ENCODE peak calls at places on chromosomes 16 and 17, in six cellular contexts. One of them, this sample, is unnamed. For H4K20me1, the result is how much of the 10 kb centered on the place peaks cover.

GRCh38 chr16:73483934-73484712 is 436.2 kb upstream of the ZFHX3 start:
- DNase-seq in HCT116: no peak
- DNase-seq in neural progenitor cell: no peak
- DNase-seq in fibroblast of lung: no peak
- DNase-seq in mammary epithelial cell: no peak
- DNase-seq in K562: no peak
- DNase-seq in this sample: peak

GRCh38 chr16:90072442-90073105 is 4.6 kb downstream of the PRDM7 start:
- DNase-seq in HCT116: no peak
- DNase-seq in neural progenitor cell: no peak
- DNase-seq in fibroblast of lung: no peak
- DNase-seq in mammary epithelial cell: no peak
- DNase-seq in K562: no peak
- DNase-seq in this sample: no peak

GRCh38 chr17:48630009-48630924 is 4.1 kb upstream of the HOXB9 start:
- DNase-seq in HCT116: no peak
- DNase-seq in neural progenitor cell: no peak
- DNase-seq in fibroblast of lung: no peak
- DNase-seq in mammary epithelial cell: no peak
- DNase-seq in K562: no peak
- DNase-seq in this sample: no peak

GRCh38 chr16:86631441-86631840 is 53.1 kb downstream of the FOXL1 start:
- DNase-seq in HCT116: no peak
- DNase-seq in neural progenitor cell: no peak
- DNase-seq in fibroblast of lung: no peak
- DNase-seq in mammary epithelial cell: peak
- DNase-seq in K562: no peak
- DNase-seq in this sample: no peak

GRCh38 chr16:18999045-18999393 is 15.3 kb downstream of the TMC7 start:
- DNase-seq in HCT116: no peak
- DNase-seq in neural progenitor cell: no peak
- DNase-seq in fibroblast of lung: no peak
- DNase-seq in mammary epithelial cell: no peak
- DNase-seq in K562: no peak
- DNase-seq in this sample: no peak

GRCh38 chr17:40086150-40087044 is 14.0 kb downstream of the NR1D1 start:
- DNase-seq in HCT116: no peak
- DNase-seq in neural progenitor cell: peak
- DNase-seq in fibroblast of lung: peak
- DNase-seq in mammary epithelial cell: no peak
- DNase-seq in K562: peak
- DNase-seq in this sample: peak

GRCh38 chr17:50460831-50461526 is 7.7 kb downstream of the CHAD start:
- DNase-seq in HCT116: no peak
- DNase-seq in neural progenitor cell: no peak
- DNase-seq in fibroblast of lung: no peak
- DNase-seq in mammary epithelial cell: no peak
- DNase-seq in K562: no peak
- DNase-seq in this sample: no peak

GRCh38 chr16:85303354-85303883 is 191.1 kb upstream of the CIBAR2 start:
- DNase-seq in HCT116: peak
- DNase-seq in neural progenitor cell: peak
- DNase-seq in fibroblast of lung: no peak
- DNase-seq in mammary epithelial cell: peak
- DNase-seq in K562: peak
- DNase-seq in this sample: peak

GRCh38 chr17:43832976-43833829 is at the start of gene MPP3:
- DNase-seq in HCT116: no peak
- DNase-seq in neural progenitor cell: peak
- DNase-seq in fibroblast of lung: peak
- DNase-seq in mammary epithelial cell: peak
- DNase-seq in K562: peak
- DNase-seq in this sample: peak

GRCh38 chr17:78249836-78250806 is 18.7 kb downstream of the TMEM235 start:
- DNase-seq in HCT116: no peak
- DNase-seq in neural progenitor cell: no peak
- DNase-seq in fibroblast of lung: no peak
- DNase-seq in mammary epithelial cell: no peak
- DNase-seq in K562: no peak
- DNase-seq in this sample: no peak

GRCh38 chr17:78252111-78252634 is 20.7 kb downstream of the TMEM235 start:
- DNase-seq in HCT116: no peak
- DNase-seq in neural progenitor cell: no peak
- DNase-seq in fibroblast of lung: no peak
- DNase-seq in mammary epithelial cell: no peak
- DNase-seq in K562: no peak
- DNase-seq in this sample: no peak

GRCh38 chr17:78251773-78252103 is 20.3 kb downstream of the TMEM235 start:
- DNase-seq in HCT116: no peak
- DNase-seq in neural progenitor cell: no peak
- DNase-seq in fibroblast of lung: no peak
- DNase-seq in mammary epithelial cell: no peak
- DNase-seq in K562: no peak
- DNase-seq in this sample: no peak

GRCh38 chr17:78252701-78253635 is 21.5 kb downstream of the TMEM235 start:
- DNase-seq in HCT116: no peak
- DNase-seq in neural progenitor cell: no peak
- DNase-seq in fibroblast of lung: no peak
- DNase-seq in mammary epithelial cell: no peak
- DNase-seq in K562: no peak
- DNase-seq in this sample: no peak

DNA sequence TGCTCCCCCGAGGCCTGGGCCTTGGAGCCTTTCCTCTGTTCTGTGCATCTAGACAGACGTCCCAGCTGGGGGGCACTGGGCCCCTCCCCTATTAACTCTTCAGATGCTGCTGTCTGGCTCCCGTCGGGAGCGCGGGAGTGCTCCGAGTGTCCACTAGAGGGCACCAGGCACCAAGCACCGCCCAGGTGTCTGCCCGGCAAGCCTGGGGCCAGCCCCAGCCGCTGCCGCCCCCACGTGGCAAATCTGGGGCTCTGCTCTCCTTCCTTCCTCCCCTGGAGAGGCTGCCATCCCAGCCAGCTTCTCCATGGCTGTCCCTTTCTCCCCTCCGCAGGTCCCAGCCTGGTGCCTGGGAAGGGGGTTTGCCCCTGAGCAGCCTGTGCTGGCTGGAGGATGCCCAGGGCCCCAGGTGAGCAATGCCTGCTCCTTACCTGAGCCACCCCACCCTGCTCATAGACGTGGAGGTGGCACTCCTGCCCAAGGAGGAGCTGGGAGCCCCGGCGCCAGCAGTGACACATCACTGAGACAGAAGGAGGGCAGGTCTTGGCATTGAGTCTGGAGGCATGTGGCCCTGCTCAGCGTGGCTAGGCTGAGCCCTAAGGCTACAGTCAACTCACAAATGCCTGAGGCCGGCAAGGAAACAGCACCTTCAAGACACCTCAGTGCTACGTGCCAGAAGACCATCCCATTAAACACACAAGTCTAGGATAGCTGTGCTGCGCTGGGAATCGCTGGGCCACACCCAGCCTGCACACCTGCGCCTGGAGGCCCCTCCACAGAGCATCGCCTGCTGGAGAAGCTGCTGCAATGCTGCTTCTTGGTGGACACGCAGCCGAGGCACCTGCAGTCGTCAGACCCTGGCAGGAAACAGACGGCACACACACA is 19.7 kb downstream of the TMEM235 start:
- DNase-seq in HCT116: peak
- DNase-seq in neural progenitor cell: peak
- DNase-seq in fibroblast of lung: peak
- DNase-seq in mammary epithelial cell: peak
- DNase-seq in K562: peak
- DNase-seq in this sample: peak
- H4K20me1 ChIP-seq in HCT116: under half
- H4K20me1 ChIP-seq in neural progenitor cell: under half
- H4K20me1 ChIP-seq in fibroblast of lung: under half
- H4K20me1 ChIP-seq in mammary epithelial cell: under half
- H4K20me1 ChIP-seq in K562: under half
- H4K20me1 ChIP-seq in this sample: under half

GRCh38 chr16:70678121-70678897 is 7.5 kb downstream of the MTSS2 start:
- DNase-seq in HCT116: no peak
- DNase-seq in neural progenitor cell: no peak
- DNase-seq in fibroblast of lung: no peak
- DNase-seq in mammary epithelial cell: no peak
- DNase-seq in K562: no peak
- DNase-seq in this sample: no peak
- H4K20me1 ChIP-seq in HCT116: under half
- H4K20me1 ChIP-seq in neural progenitor cell: under half
- H4K20me1 ChIP-seq in fibroblast of lung: under half
- H4K20me1 ChIP-seq in mammary epithelial cell: under half
- H4K20me1 ChIP-seq in K562: under half
- H4K20me1 ChIP-seq in this sample: under half

GRCh38 chr17:954431-955164 is 25.0 kb downstream of the NXN start:
- DNase-seq in HCT116: no peak
- DNase-seq in neural progenitor cell: no peak
- DNase-seq in fibroblast of lung: peak
- DNase-seq in mammary epithelial cell: no peak
- DNase-seq in K562: no peak
- DNase-seq in this sample: no peak

GRCh38 chr17:958712-959451 is 20.7 kb downstream of the NXN start:
- DNase-seq in HCT116: no peak
- DNase-seq in neural progenitor cell: no peak
- DNase-seq in fibroblast of lung: no peak
- DNase-seq in mammary epithelial cell: no peak
- DNase-seq in K562: no peak
- DNase-seq in this sample: no peak

GRCh38 chr17:956905-957304 is 22.7 kb downstream of the NXN start:
- DNase-seq in HCT116: no peak
- DNase-seq in neural progenitor cell: no peak
- DNase-seq in fibroblast of lung: no peak
- DNase-seq in mammary epithelial cell: peak
- DNase-seq in K562: no peak
- DNase-seq in this sample: peak

GRCh38 chr17:953767-954166 is 25.8 kb downstream of the NXN start:
- DNase-seq in HCT116: no peak
- DNase-seq in neural progenitor cell: no peak
- DNase-seq in fibroblast of lung: no peak
- DNase-seq in mammary epithelial cell: no peak
- DNase-seq in K562: no peak
- DNase-seq in this sample: no peak

DNA sequence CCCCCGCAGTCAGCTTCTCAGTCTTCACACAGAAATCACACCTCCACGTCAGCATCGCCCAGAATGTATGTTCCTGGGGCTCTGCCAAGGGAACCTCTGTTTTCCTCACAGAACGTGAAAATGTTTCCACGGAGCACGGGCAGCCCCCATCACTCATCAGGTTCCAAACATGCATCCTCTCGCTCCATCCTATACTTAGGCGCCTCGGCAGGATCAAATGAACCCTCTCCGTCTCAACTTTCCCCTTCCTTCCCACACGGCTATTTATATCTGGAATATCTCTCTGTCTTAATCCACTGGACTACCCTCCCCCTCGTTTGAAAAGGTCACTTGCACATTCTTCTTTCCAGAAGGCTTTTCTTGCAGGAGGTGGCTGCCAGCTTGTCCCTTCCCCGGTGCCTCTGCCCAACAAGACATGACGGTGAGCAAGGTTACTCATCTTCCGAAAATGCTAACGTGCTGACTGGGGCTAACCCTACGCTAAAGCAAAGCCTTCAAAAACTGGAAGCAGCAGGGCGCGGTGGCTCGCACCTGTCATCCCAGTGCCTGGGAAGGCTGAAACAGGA is 21.6 kb downstream of the NXN start:
- DNase-seq in HCT116: no peak
- DNase-seq in neural progenitor cell: no peak
- DNase-seq in fibroblast of lung: no peak
- DNase-seq in mammary epithelial cell: no peak
- DNase-seq in K562: no peak
- DNase-seq in this sample: no peak
- H4K20me1 ChIP-seq in HCT116: under half
- H4K20me1 ChIP-seq in neural progenitor cell: half or more
- H4K20me1 ChIP-seq in fibroblast of lung: under half
- H4K20me1 ChIP-seq in mammary epithelial cell: under half
- H4K20me1 ChIP-seq in K562: under half
- H4K20me1 ChIP-seq in this sample: under half

DNA sequence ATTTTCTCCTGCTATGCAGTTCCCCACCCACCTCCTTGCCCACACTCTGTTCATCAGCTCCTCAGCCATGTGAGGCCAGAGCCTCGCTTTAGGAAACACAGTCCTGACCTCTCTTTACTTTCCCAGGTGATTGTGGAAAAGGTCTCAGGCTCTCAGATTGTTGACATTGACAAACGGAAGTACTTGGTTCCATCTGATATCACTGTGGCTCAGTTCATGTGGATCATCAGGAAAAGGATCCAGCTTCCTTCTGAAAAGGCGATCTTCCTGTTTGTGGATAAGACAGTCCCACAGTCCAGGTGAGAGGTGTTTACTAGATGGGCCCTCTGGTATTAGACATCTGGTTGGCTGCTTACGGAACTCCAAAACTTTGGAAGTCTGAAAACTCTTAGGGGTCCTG is 1.7 kb downstream of the GABARAPL2 start:
- DNase-seq in HCT116: no peak
- DNase-seq in neural progenitor cell: no peak
- DNase-seq in fibroblast of lung: no peak
- DNase-seq in mammary epithelial cell: no peak
- DNase-seq in K562: no peak
- DNase-seq in this sample: no peak
- H4K20me1 ChIP-seq in HCT116: under half
- H4K20me1 ChIP-seq in neural progenitor cell: under half
- H4K20me1 ChIP-seq in fibroblast of lung: under half
- H4K20me1 ChIP-seq in mammary epithelial cell: under half
- H4K20me1 ChIP-seq in K562: under half
- H4K20me1 ChIP-seq in this sample: under half

This sample was measured in SK-N-SH.